ENCODE peak calls at places on chromosomes 16 and 17, in eight cellular contexts. One of them, this sample, is unnamed.

GRCh38 chr16:3998793-3999478 is 117.3 kb downstream of the ADCY9 start:
- DNase-seq in activated CD4-positive, alpha-beta T cell treated with anti-CD3 and anti-CD28 coated beads for 4 hours: no peak
- DNase-seq in stimulated activated naive CD8-positive, alpha-beta T cell treated with anti-CD3 and anti-CD28 coated beads, Interleukin-15, amount 100 ng/mL, for 72 hours: no peak
- DNase-seq in T1000: no peak
- DNase-seq in NCI-H69: peak; percentile 35
- DNase-seq in cardiac fibroblast: peak; percentile 80
- DNase-seq in GM20000: no peak
- DNase-seq in choroid plexus epithelial cell: peak; percentile 68
- DNase-seq in this sample: no peak

GRCh38 chr17:19317359-19318095 is 45.0 kb downstream of the B9D1 start:
- DNase-seq in activated CD4-positive, alpha-beta T cell treated with anti-CD3 and anti-CD28 coated beads for 4 hours: no peak
- DNase-seq in stimulated activated naive CD8-positive, alpha-beta T cell treated with anti-CD3 and anti-CD28 coated beads, Interleukin-15, amount 100 ng/mL, for 72 hours: no peak
- DNase-seq in T1000: no peak
- DNase-seq in NCI-H69: peak; percentile 39
- DNase-seq in cardiac fibroblast: peak; percentile 85
- DNase-seq in GM20000: peak; percentile 74
- DNase-seq in choroid plexus epithelial cell: peak; percentile 91
- DNase-seq in this sample: peak; percentile 67

GRCh38 chr16:67514382-67514828 is 14.2 kb upstream of the RIPOR1 start:
- DNase-seq in activated CD4-positive, alpha-beta T cell treated with anti-CD3 and anti-CD28 coated beads for 4 hours: peak; percentile 77
- DNase-seq in stimulated activated naive CD8-positive, alpha-beta T cell treated with anti-CD3 and anti-CD28 coated beads, Interleukin-15, amount 100 ng/mL, for 72 hours: peak; percentile 57
- DNase-seq in T1000: peak; percentile 29
- DNase-seq in NCI-H69: peak; percentile 77
- DNase-seq in cardiac fibroblast: peak; percentile 92
- DNase-seq in GM20000: peak; percentile 70
- DNase-seq in choroid plexus epithelial cell: peak; percentile 93
- DNase-seq in this sample: peak; percentile 31

GRCh38 chr16:84754353-84754856 is 54.6 kb downstream of the USP10 start:
- DNase-seq in activated CD4-positive, alpha-beta T cell treated with anti-CD3 and anti-CD28 coated beads for 4 hours: peak; percentile 59
- DNase-seq in stimulated activated naive CD8-positive, alpha-beta T cell treated with anti-CD3 and anti-CD28 coated beads, Interleukin-15, amount 100 ng/mL, for 72 hours: peak; percentile 65
- DNase-seq in T1000: peak; percentile 21
- DNase-seq in NCI-H69: peak; percentile 69
- DNase-seq in cardiac fibroblast: peak; percentile 94
- DNase-seq in GM20000: peak; percentile 74
- DNase-seq in choroid plexus epithelial cell: peak; percentile 96
- DNase-seq in this sample: peak; percentile 72

GRCh38 chr16:17266606-17267313 is 204.0 kb downstream of the XYLT1 start:
- DNase-seq in activated CD4-positive, alpha-beta T cell treated with anti-CD3 and anti-CD28 coated beads for 4 hours: no peak
- DNase-seq in stimulated activated naive CD8-positive, alpha-beta T cell treated with anti-CD3 and anti-CD28 coated beads, Interleukin-15, amount 100 ng/mL, for 72 hours: no peak
- DNase-seq in T1000: no peak
- DNase-seq in NCI-H69: peak; percentile 12
- DNase-seq in cardiac fibroblast: no peak
- DNase-seq in GM20000: no peak
- DNase-seq in choroid plexus epithelial cell: no peak
- DNase-seq in this sample: no peak

GRCh38 chr17:78184868-78185267 is 2.0 kb downstream of the TK1 start:
- DNase-seq in activated CD4-positive, alpha-beta T cell treated with anti-CD3 and anti-CD28 coated beads for 4 hours: no peak
- DNase-seq in stimulated activated naive CD8-positive, alpha-beta T cell treated with anti-CD3 and anti-CD28 coated beads, Interleukin-15, amount 100 ng/mL, for 72 hours: no peak
- DNase-seq in T1000: no peak
- DNase-seq in NCI-H69: no peak
- DNase-seq in cardiac fibroblast: no peak
- DNase-seq in GM20000: no peak
- DNase-seq in choroid plexus epithelial cell: no peak
- DNase-seq in this sample: no peak

GRCh38 chr17:66957343-66957742 is 7.2 kb upstream of the CACNG4 start:
- DNase-seq in activated CD4-positive, alpha-beta T cell treated with anti-CD3 and anti-CD28 coated beads for 4 hours: no peak
- DNase-seq in stimulated activated naive CD8-positive, alpha-beta T cell treated with anti-CD3 and anti-CD28 coated beads, Interleukin-15, amount 100 ng/mL, for 72 hours: no peak
- DNase-seq in T1000: no peak
- DNase-seq in NCI-H69: no peak
- DNase-seq in cardiac fibroblast: no peak
- DNase-seq in GM20000: no peak
- DNase-seq in choroid plexus epithelial cell: no peak
- DNase-seq in this sample: no peak

GRCh38 chr16:49464093-49464492 is 90.5 kb downstream of the C16orf78 start:
- DNase-seq in activated CD4-positive, alpha-beta T cell treated with anti-CD3 and anti-CD28 coated beads for 4 hours: no peak
- DNase-seq in stimulated activated naive CD8-positive, alpha-beta T cell treated with anti-CD3 and anti-CD28 coated beads, Interleukin-15, amount 100 ng/mL, for 72 hours: no peak
- DNase-seq in T1000: no peak
- DNase-seq in NCI-H69: no peak
- DNase-seq in cardiac fibroblast: no peak
- DNase-seq in GM20000: no peak
- DNase-seq in choroid plexus epithelial cell: no peak
- DNase-seq in this sample: no peak

GRCh38 chr17:36949461-36949927 is 740 bp downstream of the AATF start:
- DNase-seq in activated CD4-positive, alpha-beta T cell treated with anti-CD3 and anti-CD28 coated beads for 4 hours: no peak
- DNase-seq in stimulated activated naive CD8-positive, alpha-beta T cell treated with anti-CD3 and anti-CD28 coated beads, Interleukin-15, amount 100 ng/mL, for 72 hours: no peak
- DNase-seq in T1000: no peak
- DNase-seq in NCI-H69: peak; percentile 61
- DNase-seq in cardiac fibroblast: no peak
- DNase-seq in GM20000: no peak
- DNase-seq in choroid plexus epithelial cell: peak; percentile 75
- DNase-seq in this sample: no peak

GRCh38 chr17:6303664-6304063 is 131.3 kb downstream of the AIPL1 start:
- DNase-seq in activated CD4-positive, alpha-beta T cell treated with anti-CD3 and anti-CD28 coated beads for 4 hours: no peak
- DNase-seq in stimulated activated naive CD8-positive, alpha-beta T cell treated with anti-CD3 and anti-CD28 coated beads, Interleukin-15, amount 100 ng/mL, for 72 hours: no peak
- DNase-seq in T1000: no peak
- DNase-seq in NCI-H69: peak; percentile 10
- DNase-seq in cardiac fibroblast: peak; percentile 5
- DNase-seq in GM20000: peak; percentile 34
- DNase-seq in choroid plexus epithelial cell: peak; percentile 16
- DNase-seq in this sample: no peak

GRCh38 chr16:62475573-62475972 is 439.3 kb upstream of the CDH8 start:
- DNase-seq in activated CD4-positive, alpha-beta T cell treated with anti-CD3 and anti-CD28 coated beads for 4 hours: no peak
- DNase-seq in stimulated activated naive CD8-positive, alpha-beta T cell treated with anti-CD3 and anti-CD28 coated beads, Interleukin-15, amount 100 ng/mL, for 72 hours: no peak
- DNase-seq in T1000: no peak
- DNase-seq in NCI-H69: peak; percentile 61
- DNase-seq in cardiac fibroblast: no peak
- DNase-seq in GM20000: no peak
- DNase-seq in choroid plexus epithelial cell: no peak
- DNase-seq in this sample: no peak

GRCh38 chr17:47934856-47935255 is 6.5 kb upstream of the PNPO start:
- DNase-seq in activated CD4-positive, alpha-beta T cell treated with anti-CD3 and anti-CD28 coated beads for 4 hours: no peak
- DNase-seq in stimulated activated naive CD8-positive, alpha-beta T cell treated with anti-CD3 and anti-CD28 coated beads, Interleukin-15, amount 100 ng/mL, for 72 hours: no peak
- DNase-seq in T1000: peak; percentile 34
- DNase-seq in NCI-H69: peak; percentile 68
- DNase-seq in cardiac fibroblast: no peak
- DNase-seq in GM20000: no peak
- DNase-seq in choroid plexus epithelial cell: no peak
- DNase-seq in this sample: no peak

GRCh38 chr16:85123891-85124635 is 11.8 kb upstream of the CIBAR2 start:
- DNase-seq in activated CD4-positive, alpha-beta T cell treated with anti-CD3 and anti-CD28 coated beads for 4 hours: no peak
- DNase-seq in stimulated activated naive CD8-positive, alpha-beta T cell treated with anti-CD3 and anti-CD28 coated beads, Interleukin-15, amount 100 ng/mL, for 72 hours: no peak
- DNase-seq in T1000: peak; percentile 75
- DNase-seq in NCI-H69: no peak
- DNase-seq in cardiac fibroblast: peak; percentile 87
- DNase-seq in GM20000: no peak
- DNase-seq in choroid plexus epithelial cell: peak; percentile 70
- DNase-seq in this sample: no peak

GRCh38 chr17:27492470-27492869 is 36.2 kb downstream of the KSR1 start:
- DNase-seq in activated CD4-positive, alpha-beta T cell treated with anti-CD3 and anti-CD28 coated beads for 4 hours: no peak
- DNase-seq in stimulated activated naive CD8-positive, alpha-beta T cell treated with anti-CD3 and anti-CD28 coated beads, Interleukin-15, amount 100 ng/mL, for 72 hours: no peak
- DNase-seq in T1000: no peak
- DNase-seq in NCI-H69: no peak
- DNase-seq in cardiac fibroblast: no peak
- DNase-seq in GM20000: no peak
- DNase-seq in choroid plexus epithelial cell: no peak
- DNase-seq in this sample: no peak

GRCh38 chr17:33438136-33438535 is 145.0 kb upstream of the ASIC2 start:
- DNase-seq in activated CD4-positive, alpha-beta T cell treated with anti-CD3 and anti-CD28 coated beads for 4 hours: no peak
- DNase-seq in stimulated activated naive CD8-positive, alpha-beta T cell treated with anti-CD3 and anti-CD28 coated beads, Interleukin-15, amount 100 ng/mL, for 72 hours: no peak
- DNase-seq in T1000: no peak
- DNase-seq in NCI-H69: no peak
- DNase-seq in cardiac fibroblast: no peak
- DNase-seq in GM20000: no peak
- DNase-seq in choroid plexus epithelial cell: peak; percentile 39
- DNase-seq in this sample: no peak

GRCh38 chr16:23435500-23435899 is 17.5 kb downstream of the COG7 start:
- DNase-seq in activated CD4-positive, alpha-beta T cell treated with anti-CD3 and anti-CD28 coated beads for 4 hours: peak; percentile 44
- DNase-seq in stimulated activated naive CD8-positive, alpha-beta T cell treated with anti-CD3 and anti-CD28 coated beads, Interleukin-15, amount 100 ng/mL, for 72 hours: peak; percentile 55
- DNase-seq in T1000: peak; percentile 34
- DNase-seq in NCI-H69: peak; percentile 84
- DNase-seq in cardiac fibroblast: peak; percentile 69
- DNase-seq in GM20000: peak; percentile 67
- DNase-seq in choroid plexus epithelial cell: peak; percentile 85
- DNase-seq in this sample: no peak

GRCh38 chr17:5499790-5500189 is 13.4 kb downstream of the MIS12 start:
- DNase-seq in activated CD4-positive, alpha-beta T cell treated with anti-CD3 and anti-CD28 coated beads for 4 hours: no peak
- DNase-seq in stimulated activated naive CD8-positive, alpha-beta T cell treated with anti-CD3 and anti-CD28 coated beads, Interleukin-15, amount 100 ng/mL, for 72 hours: no peak
- DNase-seq in T1000: no peak
- DNase-seq in NCI-H69: peak; percentile 54
- DNase-seq in cardiac fibroblast: no peak
- DNase-seq in GM20000: peak; percentile 25
- DNase-seq in choroid plexus epithelial cell: no peak
- DNase-seq in this sample: no peak

GRCh38 chr16:71358464-71359031 is at the start of gene CALB2:
- DNase-seq in activated CD4-positive, alpha-beta T cell treated with anti-CD3 and anti-CD28 coated beads for 4 hours: peak; percentile 47
- DNase-seq in stimulated activated naive CD8-positive, alpha-beta T cell treated with anti-CD3 and anti-CD28 coated beads, Interleukin-15, amount 100 ng/mL, for 72 hours: peak; percentile 74
- DNase-seq in T1000: peak; percentile 49
- DNase-seq in NCI-H69: peak; percentile 72
- DNase-seq in cardiac fibroblast: peak; percentile 64
- DNase-seq in GM20000: peak; percentile 91
- DNase-seq in choroid plexus epithelial cell: peak; percentile 52
- DNase-seq in this sample: no peak